ENCODE peak calls at places on chromosome 13, in nine cellular contexts. One of them, this sample, is unnamed.

GRCh38 chr13:110278859-110279258 is 28.1 kb downstream of the COL4A1 start:
- DNase-seq in psoas muscle: no peak
- DNase-seq in activated gamma-delta T cell treated with Interleukin-2 at 50 U/mL for 16 hours: no peak
- DNase-seq in Caco-2: no peak
- DNase-seq in activated CD8-positive, alpha-beta memory T cell treated with anti-CD3 and anti-CD28 coated beads for 1 hour: no peak
- DNase-seq in BE2C: no peak
- DNase-seq in KBM-7: no peak
- DNase-seq in AG04450: no peak
- DNase-seq in GM23248: no peak
- DNase-seq in this sample: no peak

GRCh38 chr13:93364166-93364565 is 137.6 kb downstream of the GPC6 start:
- DNase-seq in psoas muscle: no peak
- DNase-seq in activated gamma-delta T cell treated with Interleukin-2 at 50 U/mL for 16 hours: no peak
- DNase-seq in Caco-2: no peak
- DNase-seq in activated CD8-positive, alpha-beta memory T cell treated with anti-CD3 and anti-CD28 coated beads for 1 hour: no peak
- DNase-seq in BE2C: no peak
- DNase-seq in KBM-7: no peak
- DNase-seq in AG04450: peak
- DNase-seq in GM23248: peak
- DNase-seq in this sample: peak

GRCh38 chr13:97945792-97946419 is 7.6 kb upstream of the IPO5 start:
- DNase-seq in psoas muscle: no peak
- DNase-seq in activated gamma-delta T cell treated with Interleukin-2 at 50 U/mL for 16 hours: no peak
- DNase-seq in Caco-2: no peak
- DNase-seq in activated CD8-positive, alpha-beta memory T cell treated with anti-CD3 and anti-CD28 coated beads for 1 hour: no peak
- DNase-seq in BE2C: no peak
- DNase-seq in KBM-7: peak
- DNase-seq in AG04450: no peak
- DNase-seq in GM23248: peak
- DNase-seq in this sample: no peak

GRCh38 chr13:99976502-99977115 is 5.0 kb upstream of the ZIC2 start:
- DNase-seq in psoas muscle: no peak
- DNase-seq in activated gamma-delta T cell treated with Interleukin-2 at 50 U/mL for 16 hours: no peak
- DNase-seq in Caco-2: no peak
- DNase-seq in activated CD8-positive, alpha-beta memory T cell treated with anti-CD3 and anti-CD28 coated beads for 1 hour: no peak
- DNase-seq in BE2C: no peak
- DNase-seq in KBM-7: no peak
- DNase-seq in AG04450: no peak
- DNase-seq in GM23248: no peak
- DNase-seq in this sample: no peak

GRCh38 chr13:28320884-28321574 is 173.9 kb downstream of the FLT1 start:
- DNase-seq in psoas muscle: no peak
- DNase-seq in activated gamma-delta T cell treated with Interleukin-2 at 50 U/mL for 16 hours: no peak
- DNase-seq in Caco-2: no peak
- DNase-seq in activated CD8-positive, alpha-beta memory T cell treated with anti-CD3 and anti-CD28 coated beads for 1 hour: no peak
- DNase-seq in BE2C: no peak
- DNase-seq in KBM-7: no peak
- DNase-seq in AG04450: peak
- DNase-seq in GM23248: no peak
- DNase-seq in this sample: no peak

GRCh38 chr13:109226631-109227030 is 559.8 kb downstream of the IRS2 start:
- DNase-seq in psoas muscle: no peak
- DNase-seq in activated gamma-delta T cell treated with Interleukin-2 at 50 U/mL for 16 hours: no peak
- DNase-seq in Caco-2: no peak
- DNase-seq in activated CD8-positive, alpha-beta memory T cell treated with anti-CD3 and anti-CD28 coated beads for 1 hour: no peak
- DNase-seq in BE2C: no peak
- DNase-seq in KBM-7: no peak
- DNase-seq in AG04450: no peak
- DNase-seq in GM23248: peak
- DNase-seq in this sample: no peak

GRCh38 chr13:72652681-72653080 is 74.7 kb downstream of the MZT1 start:
- DNase-seq in psoas muscle: no peak
- DNase-seq in activated gamma-delta T cell treated with Interleukin-2 at 50 U/mL for 16 hours: no peak
- DNase-seq in Caco-2: no peak
- DNase-seq in activated CD8-positive, alpha-beta memory T cell treated with anti-CD3 and anti-CD28 coated beads for 1 hour: no peak
- DNase-seq in BE2C: no peak
- DNase-seq in KBM-7: no peak
- DNase-seq in AG04450: no peak
- DNase-seq in GM23248: no peak
- DNase-seq in this sample: no peak

GRCh38 chr13:75717525-75717924 is 81.4 kb downstream of the LMO7 start:
- DNase-seq in psoas muscle: no peak
- DNase-seq in activated gamma-delta T cell treated with Interleukin-2 at 50 U/mL for 16 hours: no peak
- DNase-seq in Caco-2: no peak
- DNase-seq in activated CD8-positive, alpha-beta memory T cell treated with anti-CD3 and anti-CD28 coated beads for 1 hour: no peak
- DNase-seq in BE2C: no peak
- DNase-seq in KBM-7: no peak
- DNase-seq in AG04450: no peak
- DNase-seq in GM23248: no peak
- DNase-seq in this sample: no peak

GRCh38 chr13:94236132-94236531 is 243.3 kb downstream of the DCT start:
- DNase-seq in psoas muscle: no peak
- DNase-seq in activated gamma-delta T cell treated with Interleukin-2 at 50 U/mL for 16 hours: no peak
- DNase-seq in Caco-2: no peak
- DNase-seq in activated CD8-positive, alpha-beta memory T cell treated with anti-CD3 and anti-CD28 coated beads for 1 hour: no peak
- DNase-seq in BE2C: no peak
- DNase-seq in KBM-7: no peak
- DNase-seq in AG04450: no peak
- DNase-seq in GM23248: no peak
- DNase-seq in this sample: no peak

GRCh38 chr13:109273326-109273751 is 513.0 kb downstream of the IRS2 start:
- DNase-seq in psoas muscle: no peak
- DNase-seq in activated gamma-delta T cell treated with Interleukin-2 at 50 U/mL for 16 hours: no peak
- DNase-seq in Caco-2: no peak
- DNase-seq in activated CD8-positive, alpha-beta memory T cell treated with anti-CD3 and anti-CD28 coated beads for 1 hour: no peak
- DNase-seq in BE2C: no peak
- DNase-seq in KBM-7: no peak
- DNase-seq in AG04450: no peak
- DNase-seq in GM23248: peak
- DNase-seq in this sample: no peak

This sample was measured in adipocyte.